ENCODE peak calls at places on chromosomes 12 and 14, in nine cellular contexts. Q is IMR-90; F is endodermal cell; G is A549; K is effector memory CD4-positive, alpha-beta T cell; D is pancreas; T is sigmoid colon; C is left ventricle myocardium inferior; P is breast epithelium. X is an unnamed sample.

GRCh38 chr12:40946612-40947194 is 241.4 kb upstream of the PDZRN4 start:
- DNase-seq in F (no peak), P (no peak), D (no peak), G (peak; percentile 18), Q (peak; percentile 42), T (no peak), C (no peak), K (no peak), X (no peak)

GRCh38 chr14:94407906-94408305 is 19.5 kb upstream of the SERPINA1 start:
- DNase-seq in Q (no peak), C (no peak), T (no peak), D (no peak), K (no peak), G (no peak), F (no peak), P (no peak), X (no peak)

GRCh38 chr12:59928416-59928815 is 332.6 kb downstream of the SLC16A7 start:
- DNase-seq in P (no peak), D (peak; percentile 76), Q (peak; percentile 16), T (no peak), G (no peak), F (no peak), K (no peak), C (no peak), X (no peak)

GRCh38 chr12:48061943-48062719 is 43.7 kb downstream of the SENP1 start:
- DNase-seq in T (no peak), K (no peak), F (no peak), Q (no peak), P (no peak), C (no peak), G (no peak), D (no peak), X (no peak)

GRCh38 chr12:2739832-2740641 is 54.7 kb upstream of the FKBP4 start:
- DNase-seq in P (no peak), K (no peak), F (peak; percentile 78), Q (peak; percentile 34), T (no peak), C (no peak), G (no peak), D (peak; percentile 13), X (peak; percentile 30)

GRCh38 chr14:21168055-21168454 is 12.2 kb upstream of the OR5AU1 start:
- DNase-seq in P (no peak), F (no peak), C (no peak), K (no peak), Q (peak; percentile 52), G (no peak), T (no peak), D (no peak), X (no peak)

GRCh38 chr14:24461336-24461735 is 18.8 kb upstream of the SDR39U1 start:
- DNase-seq in D (no peak), C (no peak), P (no peak), K (no peak), F (no peak), G (no peak), Q (no peak), T (no peak), X (no peak)

GRCh38 chr14:44316647-44317432 is 190.2 kb downstream of the FSCB start:
- DNase-seq in F (no peak), T (no peak), P (no peak), C (no peak), Q (peak; percentile 93), D (no peak), K (no peak), G (peak; percentile 68), X (peak; percentile 95)

GRCh38 chr14:24903337-24903736 is 146.6 kb downstream of the STXBP6 start:
- DNase-seq in T (no peak), G (no peak), P (no peak), C (no peak), K (no peak), F (no peak), D (no peak), Q (peak; percentile 75), X (no peak)

GRCh38 chr12:79834712-79835376 is 100.1 kb downstream of the PPP1R12A start:
- DNase-seq in Q (no peak), D (no peak), T (no peak), C (no peak), P (no peak), K (no peak), F (no peak), G (no peak), X (no peak)

GRCh38 chr14:59305231-59305630 is 116.8 kb downstream of the DAAM1 start:
- DNase-seq in F (no peak), P (no peak), D (no peak), K (no peak), T (no peak), Q (peak; percentile 76), C (no peak), G (no peak), X (no peak)

GRCh38 chr14:99944241-99944651 is 121.0 kb upstream of the EVL start:
- DNase-seq in D (no peak), K (no peak), P (no peak), Q (no peak), G (no peak), T (peak; percentile 63), F (no peak), C (no peak), X (no peak)

GRCh38 chr14:57038689-57039088 is 228.4 kb upstream of the OTX2 start:
- DNase-seq in K (no peak), T (no peak), C (no peak), P (no peak), Q (no peak), D (no peak), G (no peak), F (no peak), X (no peak)

GRCh38 chr14:77372304-77372841 is 4.5 kb downstream of the TMED8 start:
- DNase-seq in P (no peak), F (no peak), G (no peak), C (no peak), D (no peak), K (no peak), T (no peak), Q (peak; percentile 88), X (peak; percentile 20)

GRCh38 chr12:20696181-20696580 is 1.0 kb downstream of the SLCO1C1 start:
- DNase-seq in P (no peak), C (peak; percentile 50), F (peak; percentile 53), Q (no peak), T (peak; percentile 51), G (no peak), K (no peak), D (no peak), X (no peak)

GRCh38 chr14:38309522-38310262 is 53.8 kb upstream of the CLEC14A start:
- DNase-seq in T (no peak), Q (no peak), F (peak; percentile 70), C (no peak), G (no peak), K (no peak), D (no peak), P (no peak), X (peak; percentile 5)

GRCh38 chr12:87302126-87302732 is 727.0 kb downstream of the C12orf50 start:
- DNase-seq in C (no peak), F (no peak), D (no peak), T (no peak), G (no peak), P (no peak), K (no peak), Q (peak; percentile 8), X (no peak)

GRCh38 chr14:59303216-59303615 is 114.7 kb downstream of the DAAM1 start:
- DNase-seq in C (no peak), F (no peak), G (no peak), K (no peak), D (no peak), Q (no peak), P (no peak), T (no peak), X (peak; percentile 60)

GRCh38 chr14:26707234-26707633 is 109.4 kb upstream of the NOVA1 start:
- DNase-seq in D (no peak), C (no peak), G (no peak), F (no peak), T (no peak), P (no peak), K (no peak), Q (no peak), X (no peak)

GRCh38 chr12:76450690-76451089 is 102.5 kb upstream of the BBS10 start:
- DNase-seq in F (no peak), P (no peak), D (no peak), K (no peak), T (no peak), C (no peak), Q (peak; percentile 46), G (peak; percentile 59), X (peak; percentile 89)

DNA sequence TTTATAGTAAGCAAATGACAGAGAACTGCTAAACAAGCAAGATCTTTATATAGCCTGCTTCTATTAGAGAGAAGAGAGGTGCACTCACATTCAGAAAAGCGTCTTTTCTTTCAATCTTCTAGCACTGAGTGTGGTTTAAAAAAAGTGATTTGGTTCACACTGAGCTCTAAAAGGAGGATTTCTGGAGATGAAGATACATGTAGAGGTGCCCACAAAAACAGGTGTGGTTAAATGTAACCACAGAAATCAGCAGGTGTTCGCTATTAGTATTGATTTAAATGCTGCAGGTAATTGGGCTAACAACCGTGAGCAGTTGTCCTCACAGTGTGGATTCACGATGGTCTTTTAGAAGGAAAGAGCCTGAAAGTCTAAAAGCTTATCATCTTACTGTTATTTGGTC is 10.7 kb downstream of the PKP2 start:
- DNase-seq in G (no peak), F (no peak), C (no peak), T (no peak), D (no peak), K (no peak), P (no peak), Q (no peak), X (no peak)
- H3K27ac ChIP-seq in G (no peak overlapping the region), F (no peak overlapping the region), C (peak overlapping the region; percentile 91), T (no peak overlapping the region), D (no peak overlapping the region), K (no peak overlapping the region), P (no peak overlapping the region), Q (no peak overlapping the region), X (no peak overlapping the region)

GRCh38 chr12:115870527-115870926 is 407.0 kb downstream of the MED13L start:
- DNase-seq in D (no peak), F (peak; percentile 64), Q (no peak), C (peak; percentile 47), G (no peak), T (no peak), P (no peak), K (no peak), X (no peak)
- H3K27ac ChIP-seq in D (no peak overlapping the region), F (no peak overlapping the region), Q (no peak overlapping the region), C (peak overlapping the region; percentile 66), G (peak overlapping the region; percentile 51), T (no peak overlapping the region), P (peak overlapping the region; percentile 79), K (no peak overlapping the region), X (no peak overlapping the region)

DNA sequence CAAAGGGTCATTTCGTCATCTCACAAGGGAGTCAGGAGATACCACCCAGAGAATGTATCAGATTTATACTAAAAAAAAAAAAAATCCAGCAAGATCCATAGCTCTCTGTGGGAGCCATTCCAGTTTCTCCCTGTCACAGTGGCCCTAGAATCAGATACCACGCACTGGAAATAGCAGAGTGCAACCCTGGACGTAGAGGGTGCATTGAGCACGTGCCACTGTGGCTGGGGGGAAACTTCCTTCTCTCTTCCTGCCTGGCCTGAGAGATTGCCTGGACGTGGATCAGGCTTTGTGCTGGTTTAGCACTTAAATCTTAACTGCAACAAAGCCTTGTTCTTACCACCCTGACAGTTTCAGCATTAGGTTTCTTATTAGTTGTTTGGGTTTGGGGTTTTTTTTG is 124.3 kb downstream of the FBXL14 start:
- DNase-seq in T (no peak), P (no peak), K (no peak), F (no peak), Q (no peak), G (no peak), C (no peak), D (no peak), X (no peak)
- H3K27ac ChIP-seq in T (no peak overlapping the region), P (no peak overlapping the region), K (no peak overlapping the region), F (no peak overlapping the region), Q (no peak overlapping the region), G (no peak overlapping the region), C (no peak overlapping the region), D (no peak overlapping the region), X (no peak overlapping the region)

GRCh38 chr14:104700224-104700623 is 10.8 kb downstream of the INF2 start:
- DNase-seq in T (no peak), G (no peak), C (no peak), D (no peak), P (no peak), K (no peak), F (peak; percentile 66), Q (no peak), X (no peak)
- H3K27ac ChIP-seq in T (peak overlapping the region; percentile 82), G (no peak overlapping the region), C (peak overlapping the region; percentile 88), D (no peak overlapping the region), P (no peak overlapping the region), K (no peak overlapping the region), F (no peak overlapping the region), Q (no peak overlapping the region), X (no peak overlapping the region)

X was measured in brain microvascular endothelial cell.